ENCODE peak calls at places on chromosomes 12 and 14, in nine cellular contexts. J is Caco-2; H is T-helper 9 cell; G is HuH-7.5; A is NCI-H774; C is nephron progenitor cell; U is activated T-helper 1 cell treated with anti-CD3 and anti-CD28 coated beads, Interleukin-2, amount 50 U/mL, for 16 hours; D is BJ; Y is neural crest cell. K is an unnamed sample.

GRCh38 chr12:91974541-91974940 is 171.1 kb downstream of the BTG1 start:
- DNase-seq in J (no peak), H (no peak), G (no peak), A (no peak), C (no peak), U (no peak), D (no peak), Y (no peak), K (no peak)

GRCh38 chr12:109753054-109753401 is 39.4 kb downstream of the FAM222A start:
- DNase-seq in J (no peak), H (no peak), G (no peak), A (no peak), C (no peak), U (no peak), D (no peak), Y (no peak), K (no peak)

GRCh38 chr14:67420102-67420739 is 8.3 kb upstream of the PLEK2 start:
- DNase-seq in J (peak), H (peak), G (peak), A (no peak), C (no peak), U (no peak), D (no peak), Y (no peak), K (no peak)

GRCh38 chr12:43233861-43234260 is 318.1 kb downstream of the ADAMTS20 start:
- DNase-seq in J (no peak), H (no peak), G (no peak), A (no peak), C (no peak), U (no peak), D (no peak), Y (no peak), K (no peak)

GRCh38 chr12:104971276-104971675 is 13.2 kb upstream of the SLC41A2 start:
- DNase-seq in J (no peak), H (no peak), G (no peak), A (no peak), C (no peak), U (no peak), D (no peak), Y (no peak), K (no peak)

GRCh38 chr14:55581011-55581806 is 1.2 kb downstream of the KTN1 start:
- DNase-seq in J (peak), H (peak), G (peak), A (no peak), C (peak), U (peak), D (no peak), Y (peak), K (no peak)

GRCh38 chr12:46609671-46610070 is 216.1 kb downstream of the SLC38A4 start:
- DNase-seq in J (no peak), H (no peak), G (no peak), A (no peak), C (no peak), U (no peak), D (no peak), Y (no peak), K (no peak)

GRCh38 chr12:110565919-110566871 is 16.9 kb downstream of the PPTC7 start:
- DNase-seq in J (no peak), H (no peak), G (no peak), A (peak), C (no peak), U (no peak), D (no peak), Y (no peak), K (no peak)

GRCh38 chr12:114681149-114681849 is 2.7 kb downstream of the TBX3 start:
- DNase-seq in J (no peak), H (no peak), G (no peak), A (no peak), C (no peak), U (no peak), D (no peak), Y (no peak), K (no peak)

GRCh38 chr12:110345963-110346362 is 57.5 kb downstream of the ANAPC7 start:
- DNase-seq in J (no peak), H (no peak), G (no peak), A (no peak), C (no peak), U (no peak), D (no peak), Y (no peak), K (no peak)

GRCh38 chr14:105622329-105622955 is 96.1 kb downstream of the TMEM121 start:
- DNase-seq in J (no peak), H (no peak), G (no peak), A (no peak), C (no peak), U (no peak), D (no peak), Y (no peak), K (no peak)

GRCh38 chr14:71659165-71659564 is 273.1 kb upstream of the RGS6 start:
- DNase-seq in J (no peak), H (no peak), G (no peak), A (no peak), C (no peak), U (no peak), D (no peak), Y (no peak), K (no peak)

GRCh38 chr12:131033886-131034482 is 80.3 kb downstream of the ADGRD1 start:
- DNase-seq in J (no peak), H (no peak), G (no peak), A (no peak), C (no peak), U (no peak), D (no peak), Y (no peak), K (no peak)

GRCh38 chr14:52694761-52695480 is 437 bp downstream of the ERO1A start:
- DNase-seq in J (peak), H (peak), G (no peak), A (no peak), C (peak), U (peak), D (no peak), Y (no peak), K (no peak)

GRCh38 chr12:127809236-127809635 is 457.7 kb upstream of the TMEM132C start:
- DNase-seq in J (no peak), H (no peak), G (no peak), A (peak), C (no peak), U (no peak), D (peak), Y (no peak), K (no peak)

GRCh38 chr12:120940799-120941198 is 36.6 kb upstream of the SPPL3 start:
- DNase-seq in J (no peak), H (no peak), G (no peak), A (no peak), C (no peak), U (no peak), D (no peak), Y (no peak), K (no peak)

GRCh38 chr12:104930388-104931326 is 27.4 kb downstream of the SLC41A2 start:
- DNase-seq in J (no peak), H (no peak), G (no peak), A (no peak), C (no peak), U (no peak), D (no peak), Y (no peak), K (no peak)

GRCh38 chr14:32298346-32298745 is 30.8 kb upstream of the AKAP6 start:
- DNase-seq in J (no peak), H (no peak), G (no peak), A (no peak), C (no peak), U (no peak), D (no peak), Y (no peak), K (no peak)

GRCh38 chr14:92978229-92979021 is 55.5 kb downstream of the CHGA start:
- DNase-seq in J (no peak), H (no peak), G (no peak), A (no peak), C (no peak), U (no peak), D (no peak), Y (no peak), K (no peak)